ENCODE peak calls at places on chromosomes 4 and X, in six cellular contexts. One of them, this sample, is unnamed.

GRCh38 chr4:8644966-8645752 is 52.6 kb downstream of the CPZ start:
- DNase-seq in astrocyte: no peak
- DNase-seq in WTC11: no peak
- DNase-seq in activated CD4-positive, alpha-beta T cell treated with anti-CD3 and anti-CD28 coated beads for 36 hours: no peak
- DNase-seq in head of caudate nucleus: no peak
- DNase-seq in gastrocnemius medialis: no peak
- DNase-seq in this sample: no peak

GRCh38 chr4:113872426-113873260 is 106.8 kb downstream of the ARSJ start:
- DNase-seq in astrocyte: peak
- DNase-seq in WTC11: no peak
- DNase-seq in activated CD4-positive, alpha-beta T cell treated with anti-CD3 and anti-CD28 coated beads for 36 hours: no peak
- DNase-seq in head of caudate nucleus: no peak
- DNase-seq in gastrocnemius medialis: no peak
- DNase-seq in this sample: peak

GRCh38 chrX:46279214-46279924 is 265.9 kb downstream of the ZNF674 start:
- DNase-seq in astrocyte: no peak
- DNase-seq in WTC11: no peak
- DNase-seq in activated CD4-positive, alpha-beta T cell treated with anti-CD3 and anti-CD28 coated beads for 36 hours: peak
- DNase-seq in head of caudate nucleus: no peak
- DNase-seq in gastrocnemius medialis: no peak
- DNase-seq in this sample: peak

GRCh38 chr4:115763051-115763450 is 649.6 kb upstream of the NDST4 start:
- DNase-seq in astrocyte: no peak
- DNase-seq in WTC11: no peak
- DNase-seq in activated CD4-positive, alpha-beta T cell treated with anti-CD3 and anti-CD28 coated beads for 36 hours: no peak
- DNase-seq in head of caudate nucleus: no peak
- DNase-seq in gastrocnemius medialis: no peak
- DNase-seq in this sample: no peak

GRCh38 chr4:6516281-6516680 is 43.9 kb upstream of the PPP2R2C start:
- DNase-seq in astrocyte: no peak
- DNase-seq in WTC11: no peak
- DNase-seq in activated CD4-positive, alpha-beta T cell treated with anti-CD3 and anti-CD28 coated beads for 36 hours: no peak
- DNase-seq in head of caudate nucleus: no peak
- DNase-seq in gastrocnemius medialis: no peak
- DNase-seq in this sample: no peak

GRCh38 chr4:153318696-153319320 is 25.7 kb upstream of the MND1 start:
- DNase-seq in astrocyte: peak
- DNase-seq in WTC11: no peak
- DNase-seq in activated CD4-positive, alpha-beta T cell treated with anti-CD3 and anti-CD28 coated beads for 36 hours: peak
- DNase-seq in head of caudate nucleus: no peak
- DNase-seq in gastrocnemius medialis: no peak
- DNase-seq in this sample: peak

GRCh38 chr4:98546910-98547544 is 111.4 kb downstream of the TSPAN5 start:
- DNase-seq in astrocyte: peak
- DNase-seq in WTC11: peak
- DNase-seq in activated CD4-positive, alpha-beta T cell treated with anti-CD3 and anti-CD28 coated beads for 36 hours: no peak
- DNase-seq in head of caudate nucleus: peak
- DNase-seq in gastrocnemius medialis: no peak
- DNase-seq in this sample: peak

GRCh38 chr4:88964450-88964849 is 92.5 kb downstream of the FAM13A start:
- DNase-seq in astrocyte: peak
- DNase-seq in WTC11: no peak
- DNase-seq in activated CD4-positive, alpha-beta T cell treated with anti-CD3 and anti-CD28 coated beads for 36 hours: peak
- DNase-seq in head of caudate nucleus: no peak
- DNase-seq in gastrocnemius medialis: no peak
- DNase-seq in this sample: peak

GRCh38 chr4:145954924-145955339 is 16.3 kb upstream of the ZNF827 start:
- DNase-seq in astrocyte: peak
- DNase-seq in WTC11: no peak
- DNase-seq in activated CD4-positive, alpha-beta T cell treated with anti-CD3 and anti-CD28 coated beads for 36 hours: no peak
- DNase-seq in head of caudate nucleus: no peak
- DNase-seq in gastrocnemius medialis: no peak
- DNase-seq in this sample: peak

GRCh38 chr4:128354205-128354821 is 66.7 kb upstream of the PGRMC2 start:
- DNase-seq in astrocyte: peak
- DNase-seq in WTC11: no peak
- DNase-seq in activated CD4-positive, alpha-beta T cell treated with anti-CD3 and anti-CD28 coated beads for 36 hours: no peak
- DNase-seq in head of caudate nucleus: no peak
- DNase-seq in gastrocnemius medialis: no peak
- DNase-seq in this sample: peak

GRCh38 chrX:48890934-48891401 is 6.6 kb downstream of the TIMM17B start:
- DNase-seq in astrocyte: no peak
- DNase-seq in WTC11: peak
- DNase-seq in activated CD4-positive, alpha-beta T cell treated with anti-CD3 and anti-CD28 coated beads for 36 hours: peak
- DNase-seq in head of caudate nucleus: no peak
- DNase-seq in gastrocnemius medialis: no peak
- DNase-seq in this sample: no peak

GRCh38 chr4:40856836-40857362 is 107.1 kb downstream of the NSUN7 start:
- DNase-seq in astrocyte: peak
- DNase-seq in WTC11: peak
- DNase-seq in activated CD4-positive, alpha-beta T cell treated with anti-CD3 and anti-CD28 coated beads for 36 hours: peak
- DNase-seq in head of caudate nucleus: peak
- DNase-seq in gastrocnemius medialis: peak
- DNase-seq in this sample: peak

GRCh38 chr4:20645231-20645630 is 55.0 kb upstream of the PACRGL start:
- DNase-seq in astrocyte: no peak
- DNase-seq in WTC11: no peak
- DNase-seq in activated CD4-positive, alpha-beta T cell treated with anti-CD3 and anti-CD28 coated beads for 36 hours: no peak
- DNase-seq in head of caudate nucleus: no peak
- DNase-seq in gastrocnemius medialis: no peak
- DNase-seq in this sample: peak

GRCh38 chr4:2072971-2073807 is 14.1 kb downstream of the NAT8L start:
- DNase-seq in astrocyte: no peak
- DNase-seq in WTC11: no peak
- DNase-seq in activated CD4-positive, alpha-beta T cell treated with anti-CD3 and anti-CD28 coated beads for 36 hours: no peak
- DNase-seq in head of caudate nucleus: no peak
- DNase-seq in gastrocnemius medialis: no peak
- DNase-seq in this sample: no peak

GRCh38 chr4:2220016-2220620 is 21.8 kb downstream of the HAUS3 start:
- DNase-seq in astrocyte: peak
- DNase-seq in WTC11: peak
- DNase-seq in activated CD4-positive, alpha-beta T cell treated with anti-CD3 and anti-CD28 coated beads for 36 hours: peak
- DNase-seq in head of caudate nucleus: peak
- DNase-seq in gastrocnemius medialis: peak
- DNase-seq in this sample: peak

GRCh38 chrX:49192722-49193328 is 6.7 kb upstream of the PRICKLE3 start:
- DNase-seq in astrocyte: no peak
- DNase-seq in WTC11: peak
- DNase-seq in activated CD4-positive, alpha-beta T cell treated with anti-CD3 and anti-CD28 coated beads for 36 hours: peak
- DNase-seq in head of caudate nucleus: no peak
- DNase-seq in gastrocnemius medialis: no peak
- DNase-seq in this sample: no peak

GRCh38 chr4:102717448-102718092 is 43.2 kb downstream of the MANBA start:
- DNase-seq in astrocyte: no peak
- DNase-seq in WTC11: no peak
- DNase-seq in activated CD4-positive, alpha-beta T cell treated with anti-CD3 and anti-CD28 coated beads for 36 hours: no peak
- DNase-seq in head of caudate nucleus: no peak
- DNase-seq in gastrocnemius medialis: no peak
- DNase-seq in this sample: peak

This sample was measured in M059J.